ENCODE peak calls at places on chromosomes 2 and 18, in nine cellular contexts. S is stomach, A is HepG2, G is adrenal gland, J is transverse colon, L is ovary, H is IMR-90, U is heart left ventricle, C is sigmoid colon. M is an unnamed sample. For H3K36me3, the result is how much of the 10 kb centered on the place peaks cover.

GRCh38 chr2:239271471-239272255 is 129.2 kb downstream of the HDAC4 start:
- DNase-seq in S (peak), A (no peak), G (no peak), J (no peak), L (no peak), H (no peak), U (no peak), C (no peak), M (no peak)

GRCh38 chr18:10332452-10332851 is 122.0 kb upstream of the APCDD1 start:
- DNase-seq in S (no peak), A (no peak), G (no peak), J (no peak), L (no peak), H (no peak), U (no peak), C (no peak), M (no peak)

GRCh38 chr2:3785220-3785889 is 82.0 kb downstream of the DCDC2C start:
- DNase-seq in S (no peak), A (no peak), G (no peak), J (no peak), L (no peak), H (peak), U (no peak), C (no peak), M (no peak)

GRCh38 chr18:55461843-55462242 is 126.1 kb downstream of the TCF4 start:
- DNase-seq in S (no peak), A (no peak), G (no peak), J (no peak), L (no peak), H (no peak), U (no peak), C (no peak), M (no peak)

GRCh38 chr2:172252154-172252553 is 149.5 kb upstream of the DLX2 start:
- DNase-seq in S (no peak), A (no peak), G (peak), J (no peak), L (no peak), H (no peak), U (peak), C (no peak), M (peak)

GRCh38 chr2:36356199-36356989 is 816 bp downstream of the CRIM1 start:
- DNase-seq in S (peak), A (no peak), G (peak), J (peak), L (peak), H (peak), U (peak), C (peak), M (peak)

GRCh38 chr2:101566632-101567228 is 91.8 kb upstream of the RFX8 start:
- DNase-seq in S (no peak), A (peak), G (no peak), J (no peak), L (no peak), H (no peak), U (no peak), C (no peak), M (no peak)

GRCh38 chr2:3784731-3785130 is 81.4 kb downstream of the DCDC2C start:
- DNase-seq in S (no peak), A (no peak), G (no peak), J (no peak), L (no peak), H (peak), U (no peak), C (no peak), M (no peak)

GRCh38 chr2:42132066-42132965 is 36.8 kb upstream of the EML4 start:
- DNase-seq in S (no peak), A (no peak), G (no peak), J (no peak), L (no peak), H (peak), U (no peak), C (no peak), M (no peak)

GRCh38 chr18:22347624-22348511 is 69.8 kb downstream of the CTAGE1 start:
- DNase-seq in S (no peak), A (no peak), G (peak), J (peak), L (peak), H (peak), U (peak), C (no peak), M (peak)
- TF ChIP-seq POLR2A in S (no peak), A (no peak), G (no peak), J (peak), L (peak), H (no peak), U (no peak), C (no peak), M (no peak)

GRCh38 chr2:69159988-69160387 is 147.0 kb downstream of the ANTXR1 start:
- DNase-seq in S (no peak), A (peak), G (peak), J (peak), L (no peak), H (no peak), U (no peak), C (no peak), M (no peak)
- H3K27ac ChIP-seq in S (no peak), A (no peak), G (peak), J (no peak), L (no peak), H (no peak), U (no peak), C (no peak), M (no peak)

GRCh38 chr2:47810850-47811249 is 27.9 kb downstream of the MSH6 start:
- DNase-seq in S (no peak), A (no peak), G (no peak), J (no peak), L (no peak), H (no peak), U (no peak), C (no peak), M (no peak)

GRCh38 chr2:47811668-47812067 is 28.7 kb downstream of the MSH6 start:
- DNase-seq in S (no peak), A (no peak), G (no peak), J (no peak), L (no peak), H (no peak), U (no peak), C (no peak), M (no peak)

GRCh38 chr2:47805850-47806249 is 22.9 kb downstream of the MSH6 start:
- DNase-seq in S (no peak), A (no peak), G (no peak), J (no peak), L (no peak), H (no peak), U (no peak), C (no peak), M (no peak)

GRCh38 chr2:47809903-47810302 is 27.0 kb downstream of the MSH6 start:
- DNase-seq in S (no peak), A (no peak), G (no peak), J (no peak), L (no peak), H (no peak), U (no peak), C (no peak), M (no peak)

DNA sequence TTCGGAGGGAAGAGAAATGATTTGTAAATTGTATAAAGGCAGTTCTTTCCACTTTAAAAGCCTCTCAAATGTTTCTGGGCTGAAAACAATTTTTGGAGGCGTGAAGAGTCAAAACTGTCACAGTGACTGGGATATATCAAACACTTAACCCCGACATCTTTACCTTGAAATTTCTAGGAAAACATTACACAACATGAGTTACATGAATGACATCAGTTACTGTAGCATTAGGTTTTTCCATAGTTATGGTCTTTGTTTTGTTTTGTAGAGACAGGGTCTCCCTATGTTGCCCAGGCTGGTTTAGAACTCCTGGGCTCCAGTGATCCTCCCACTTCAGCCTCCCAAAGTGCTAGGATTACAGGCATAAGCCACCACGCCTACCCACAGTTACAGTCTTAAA is 25.7 kb downstream of the MSH6 start:
- DNase-seq in S (no peak), A (no peak), G (no peak), J (no peak), L (no peak), H (no peak), U (no peak), C (no peak), M (no peak)
- H3K36me3 ChIP-seq in S (half or more), A (half or more), G (half or more), J (under half), L (under half), H (under half), U (under half), C (half or more), M (half or more)

GRCh38 chr2:226760412-226761194 is 39.0 kb downstream of the IRS1 start:
- DNase-seq in S (no peak), A (peak), G (no peak), J (no peak), L (no peak), H (peak), U (no peak), C (no peak), M (no peak)
- TF ChIP-seq POLR2A in S (no peak), A (no peak), G (no peak), J (no peak), L (no peak), H (no peak), U (no peak), C (no peak), M (no peak)

GRCh38 chr18:63161032-63161727 is 158.4 kb downstream of the BCL2 start:
- DNase-seq in S (no peak), A (no peak), G (no peak), J (no peak), L (no peak), H (no peak), U (no peak), C (no peak), M (no peak)
- H3K27ac ChIP-seq in S (peak), A (no peak), G (peak), J (peak), L (peak), H (no peak), U (peak), C (peak), M (peak)

GRCh38 chr2:111165084-111165483 is 44.4 kb downstream of the BCL2L11 start:
- DNase-seq in S (no peak), A (no peak), G (no peak), J (no peak), L (no peak), H (no peak), U (peak), C (no peak), M (peak)

GRCh38 chr2:111160758-111161157 is 40.0 kb downstream of the BCL2L11 start:
- DNase-seq in S (no peak), A (no peak), G (no peak), J (no peak), L (no peak), H (peak), U (no peak), C (no peak), M (no peak)

GRCh38 chr2:111164078-111164477 is 43.4 kb downstream of the BCL2L11 start:
- DNase-seq in S (no peak), A (no peak), G (no peak), J (no peak), L (no peak), H (no peak), U (no peak), C (no peak), M (no peak)

GRCh38 chr2:111161971-111162370 is 41.3 kb downstream of the BCL2L11 start:
- DNase-seq in S (peak), A (no peak), G (no peak), J (peak), L (no peak), H (no peak), U (peak), C (no peak), M (peak)

DNA sequence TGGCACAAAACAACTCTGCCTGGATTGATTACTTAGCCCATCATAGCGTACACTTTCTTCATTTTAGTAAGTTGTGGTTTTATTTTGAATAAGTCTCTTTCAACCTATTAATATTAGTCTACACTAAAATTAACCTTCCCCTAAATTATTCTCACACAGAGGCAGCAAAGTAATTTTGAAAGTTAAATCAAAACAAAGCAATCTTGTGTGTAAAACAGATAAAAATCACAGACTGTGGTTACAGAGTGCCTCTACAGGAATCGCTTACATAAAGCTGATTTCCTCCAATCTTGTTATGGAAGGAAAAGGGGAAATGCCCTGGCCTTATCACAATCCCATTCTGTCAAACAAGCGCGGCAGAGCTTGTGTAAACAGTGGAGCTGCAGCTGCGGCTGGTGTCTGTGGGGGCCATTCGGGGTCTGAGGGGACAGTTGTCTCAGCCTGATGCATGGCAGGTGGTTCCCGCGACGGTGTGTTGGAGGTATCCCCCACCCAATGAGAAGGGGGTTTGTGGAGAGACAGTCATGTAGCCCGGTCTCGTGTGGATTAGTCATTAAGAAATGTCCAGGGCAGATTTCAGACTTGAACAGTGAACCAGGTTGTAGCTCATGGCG is 42.1 kb downstream of the BCL2L11 start:
- DNase-seq in S (peak), A (peak), G (no peak), J (no peak), L (no peak), H (peak), U (no peak), C (no peak), M (no peak)
- H3K36me3 ChIP-seq in S (under half), A (half or more), G (under half), J (under half), L (under half), H (under half), U (under half), C (under half), M (under half)

DNA sequence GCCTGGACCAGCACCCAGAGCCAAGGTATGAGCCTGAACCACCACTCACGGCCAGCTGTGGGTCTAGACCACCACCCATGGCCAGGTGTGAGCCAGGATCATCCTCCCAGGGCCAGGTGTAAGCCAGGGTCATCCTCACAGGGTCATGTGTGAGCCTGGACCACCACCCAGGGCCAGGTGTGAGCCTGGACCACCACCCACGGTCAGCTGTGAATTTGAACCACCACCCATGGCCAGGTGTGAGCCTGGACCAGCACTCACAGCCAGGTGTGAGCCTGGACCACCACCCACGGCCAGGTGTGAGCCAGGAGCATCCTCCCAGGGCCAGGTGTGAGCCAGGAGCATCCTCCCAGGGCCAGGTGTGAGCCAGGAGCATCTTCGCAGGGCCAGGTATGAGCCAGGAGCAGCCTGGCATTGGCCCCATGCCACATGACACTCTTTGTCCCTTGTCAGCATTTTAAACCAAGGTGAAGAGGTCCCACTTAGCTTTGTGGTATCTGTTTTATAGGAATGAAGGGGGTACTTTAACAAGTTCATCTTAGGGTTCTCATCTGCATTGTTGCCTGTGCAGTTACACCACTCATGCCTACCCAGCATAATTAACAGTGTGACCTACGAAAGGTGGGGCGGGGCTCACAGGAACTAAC is 71.2 kb downstream of the AGAP1 start:
- DNase-seq in S (no peak), A (no peak), G (no peak), J (peak), L (no peak), H (no peak), U (no peak), C (no peak), M (no peak)
- TF ChIP-seq POLR2A in S (no peak), A (no peak), G (no peak), J (no peak), L (no peak), H (no peak), U (no peak), C (no peak), M (no peak)

DNA sequence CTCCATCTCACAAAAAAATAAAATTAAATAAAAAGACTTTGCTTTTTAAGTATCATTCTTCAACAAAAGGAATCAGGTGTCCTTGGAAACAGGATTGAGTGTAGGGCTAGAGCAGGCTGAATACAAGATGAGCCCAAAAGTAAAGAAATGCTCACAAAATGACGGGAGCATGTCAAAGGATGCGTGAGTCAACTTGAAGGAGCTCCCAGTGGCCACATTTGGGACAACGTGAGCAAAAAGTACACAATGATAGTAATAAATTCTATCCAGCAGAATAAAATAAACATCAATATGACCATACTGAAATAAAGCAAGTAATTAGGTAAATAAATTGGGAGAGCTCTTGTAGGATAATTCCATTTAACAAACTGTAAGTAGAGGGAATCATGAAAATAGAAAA is 220.7 kb downstream of the PHLPP1 start:
- DNase-seq in S (no peak), A (no peak), G (peak), J (no peak), L (no peak), H (no peak), U (no peak), C (no peak), M (no peak)
- H3K27ac ChIP-seq in S (no peak), A (no peak), G (no peak), J (no peak), L (no peak), H (no peak), U (no peak), C (no peak), M (no peak)

DNA sequence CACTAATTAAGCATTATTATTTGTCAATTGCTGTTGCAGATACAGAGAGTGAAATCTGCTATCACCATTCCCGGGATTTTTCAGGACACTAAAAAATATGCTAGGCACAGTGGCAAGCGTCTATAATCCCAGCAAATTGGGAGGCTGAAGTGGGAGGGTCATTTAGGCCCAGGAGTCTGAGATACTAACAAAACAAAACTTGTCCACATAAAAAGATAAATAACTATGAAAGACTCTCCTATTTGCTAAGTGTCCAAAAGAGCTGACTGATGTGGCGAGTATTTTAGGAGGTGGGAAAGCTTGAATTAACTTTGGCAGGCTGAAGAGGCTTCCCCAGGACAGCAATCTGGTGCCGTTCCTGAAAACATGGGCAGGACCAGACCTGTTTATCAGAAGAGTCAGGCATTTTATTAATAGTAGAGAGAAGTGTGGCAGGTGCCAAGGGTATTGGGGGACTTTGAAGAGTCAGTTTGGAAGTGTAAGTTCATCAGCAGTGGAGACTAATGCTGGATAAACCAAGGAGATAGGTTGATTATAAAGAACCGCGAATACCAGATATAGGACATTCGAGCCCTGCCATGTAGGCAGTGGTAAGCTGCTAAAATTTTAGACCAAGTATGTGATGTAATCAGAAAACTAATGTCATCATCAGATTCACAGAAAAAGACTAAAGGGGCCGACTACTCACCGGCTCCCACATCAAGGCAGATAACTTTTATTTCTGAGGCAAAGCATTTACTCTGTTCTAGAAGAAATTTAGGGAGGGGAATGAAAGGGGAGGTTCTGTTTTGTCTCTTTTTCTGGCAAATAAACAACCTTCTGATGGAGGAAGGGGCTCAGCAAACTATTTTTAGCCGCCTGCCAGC is 201.8 kb downstream of the EPHA4 start:
- DNase-seq in S (no peak), A (no peak), G (no peak), J (no peak), L (no peak), H (no peak), U (no peak), C (no peak), M (no peak)
- H3K36me3 ChIP-seq in S (under half), A (under half), G (under half), J (under half), L (under half), H (under half), U (under half), C (under half), M (under half)

M was measured in thyroid gland.